ENCODE peak calls at places on chromosomes 16 and 17, in five cellular contexts. A is H1, P is GM12878, D is HepG2, H is HEK293T. M is an unnamed sample.

GRCh38 chr17:7042507-7043194 is 1.2 kb downstream of the SLC16A11 start:
- DNase-seq in A (no peak), P (no peak), H (no peak), D (no peak), M (no peak)

GRCh38 chr16:77834600-77834963 is 46.2 kb downstream of the VAT1L start:
- DNase-seq in A (no peak), D (no peak), P (no peak), H (no peak), M (no peak)

GRCh38 chr17:10745231-10745630 is 15.4 kb upstream of the TMEM220 start:
- DNase-seq in P (no peak), D (no peak), H (no peak), A (no peak), M (no peak)

GRCh38 chr17:49190932-49191331 is 19.4 kb downstream of the GNGT2 start:
- DNase-seq in P (no peak), A (no peak), D (no peak), H (no peak), M (no peak)

GRCh38 chr16:67675999-67676398 is 9.4 kb downstream of the C16orf86 start:
- DNase-seq in H (no peak), P (no peak), A (no peak), D (no peak), M (no peak)

GRCh38 chr17:7290166-7290565 is 4.3 kb downstream of the YBX2 start:
- DNase-seq in A (no peak), P (no peak), H (no peak), D (no peak), M (no peak)

GRCh38 chr17:72560303-72561247 is 439.8 kb downstream of the SOX9 start:
- DNase-seq in H (peak), P (no peak), A (no peak), D (peak), M (no peak)

GRCh38 chr16:46790599-46791270 is 40.2 kb downstream of the C16orf87 start:
- DNase-seq in D (peak), H (no peak), P (no peak), A (no peak), M (no peak)

GRCh38 chr17:11981862-11982261 is 15.4 kb downstream of the ZNF18 start:
- DNase-seq in D (no peak), A (no peak), H (no peak), P (no peak), M (peak)

GRCh38 chr16:732332-732731 is 5.4 kb downstream of the HAGHL start:
- DNase-seq in A (no peak), H (no peak), D (no peak), P (no peak), M (no peak)

GRCh38 chr16:77434365-77435239 is at the start of gene ADAMTS18:
- DNase-seq in D (no peak), P (no peak), H (peak), A (no peak), M (no peak)

GRCh38 chr16:56615353-56615752 is 7.0 kb downstream of the MT2A start:
- DNase-seq in D (no peak), H (no peak), P (no peak), A (no peak), M (no peak)

GRCh38 chr17:4566785-4567184 is 6.4 kb upstream of the GGT6 start:
- DNase-seq in A (no peak), H (peak), P (no peak), D (peak), M (peak)

GRCh38 chr16:23424292-23424958 is 28.6 kb downstream of the COG7 start:
- DNase-seq in D (no peak), P (no peak), H (no peak), A (no peak), M (no peak)

GRCh38 chr17:47278561-47278960 is 24.9 kb downstream of the ITGB3 start:
- DNase-seq in D (no peak), H (no peak), P (no peak), A (no peak), M (no peak)

GRCh38 chr16:6492742-6493141 is 839.9 kb upstream of the RBFOX1 start:
- DNase-seq in P (no peak), A (no peak), D (no peak), H (no peak), M (no peak)

GRCh38 chr16:57235128-57236092 is 9.6 kb upstream of the ARL2BP start:
- DNase-seq in A (no peak), H (no peak), P (no peak), D (peak), M (no peak)

GRCh38 chr16:88920618-88921602 is 54.5 kb upstream of the PABPN1L start:
- DNase-seq in H (no peak), D (no peak), P (no peak), A (no peak), M (no peak)

GRCh38 chr16:86018487-86018886 is 119.5 kb downstream of the IRF8 start:
- DNase-seq in H (no peak), P (no peak), D (no peak), A (no peak), M (no peak)

DNA sequence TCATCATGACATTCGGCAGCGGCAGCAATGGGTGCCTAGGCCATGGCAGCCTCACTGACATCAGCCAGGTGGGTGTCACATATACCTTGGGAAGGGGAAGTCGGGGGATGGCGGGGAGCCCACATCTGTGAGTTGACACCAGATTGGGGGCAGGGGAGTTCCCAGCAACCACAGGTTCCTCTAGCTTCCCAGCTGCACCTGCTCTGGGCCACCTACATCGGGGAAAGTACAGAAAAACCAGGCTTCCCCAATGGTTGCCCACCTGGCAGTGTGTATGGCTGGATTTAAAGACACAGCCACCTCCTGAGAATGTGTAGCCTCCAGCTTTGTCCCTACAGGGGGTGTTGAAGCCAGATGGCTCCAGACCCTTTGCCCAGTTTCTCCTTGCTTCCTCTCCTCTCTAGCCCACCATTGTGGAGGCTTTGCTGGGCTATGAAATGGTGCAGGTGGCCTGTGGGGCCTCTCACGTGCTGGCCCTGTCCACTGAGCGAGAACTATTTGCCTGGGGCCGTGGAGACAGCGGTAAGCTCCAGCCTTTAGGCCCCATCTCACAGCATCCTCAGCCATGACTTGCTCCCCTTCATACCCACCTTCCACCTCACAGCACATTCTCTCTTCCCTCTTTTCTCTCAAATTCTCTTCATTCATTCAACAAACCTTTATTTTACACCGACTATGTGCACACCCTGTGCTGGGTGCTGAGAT is 5.0 kb upstream of the TRAF4 start:
- DNase-seq in P (peak), A (no peak), D (no peak), H (no peak), M (no peak)
- TF ChIP-seq SUZ12 in P (no peak), A (no peak), D (no peak), H (no peak), M (no peak)

GRCh38 chr16:48323783-48324775 is 61.1 kb downstream of the SIAH1 start:
- DNase-seq in H (no peak), P (no peak), D (no peak), A (no peak), M (no peak)

GRCh38 chr16:48321307-48322036 is 63.7 kb downstream of the SIAH1 start:
- DNase-seq in D (no peak), P (no peak), H (no peak), A (no peak), M (no peak)

GRCh38 chr16:48317614-48318013 is 67.6 kb downstream of the SIAH1 start:
- DNase-seq in A (no peak), H (no peak), D (no peak), P (no peak), M (no peak)

DNA sequence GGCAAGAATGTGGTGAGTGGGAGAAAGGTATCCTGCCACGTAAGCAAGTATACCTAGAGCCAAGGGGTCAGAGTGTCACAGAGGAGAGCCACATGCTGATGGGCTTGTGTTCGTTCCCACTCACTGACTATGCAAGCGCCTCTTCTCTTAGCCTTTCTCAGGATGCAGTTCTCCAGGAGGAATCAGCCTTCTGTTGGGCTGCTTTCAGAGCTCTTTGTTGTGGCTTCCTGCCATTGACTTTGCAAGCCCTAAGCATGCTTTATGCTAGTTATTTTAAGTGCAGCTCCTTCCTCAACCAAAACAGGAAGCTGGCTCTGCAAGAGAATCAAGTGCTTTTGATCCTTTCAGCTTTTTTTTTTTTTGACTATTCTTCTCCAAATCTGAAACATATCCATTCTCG is 66.6 kb downstream of the SIAH1 start:
- DNase-seq in P (peak), D (no peak), H (no peak), A (peak), M (peak)
- TF ChIP-seq SUZ12 in P (no peak), D (no peak), H (no peak), A (no peak), M (no peak)

GRCh38 chr17:1399366-1399678 is 700 bp downstream of the YWHAE start:
- DNase-seq in D (no peak), P (no peak), A (no peak), H (peak), M (no peak)
- TF ChIP-seq SUZ12 in D (no peak), P (no peak), A (no peak), H (no peak), M (no peak)

GRCh38 chr16:84144301-84144858 is 597 bp downstream of the HSDL1 start:
- DNase-seq in H (no peak), D (no peak), P (no peak), A (no peak), M (no peak)

GRCh38 chr16:84141143-84141670 is 3.8 kb downstream of the HSDL1 start:
- DNase-seq in A (no peak), P (no peak), H (no peak), D (peak), M (no peak)

GRCh38 chr16:84144859-84145639 is at the start of the genes DNAAF1 and HSDL1:
- DNase-seq in P (peak), A (peak), H (peak), D (peak), M (peak)

GRCh38 chr16:84143081-84143480 is 1.9 kb downstream of the HSDL1 start:
- DNase-seq in D (no peak), P (no peak), H (no peak), A (no peak), M (no peak)

GRCh38 chr16:84143784-84144199 is 1.2 kb downstream of the HSDL1 start:
- DNase-seq in A (no peak), H (no peak), D (no peak), P (no peak), M (no peak)
- TF ChIP-seq SUZ12 in A (no peak), H (no peak), D (no peak), P (no peak), M (no peak)

DNA sequence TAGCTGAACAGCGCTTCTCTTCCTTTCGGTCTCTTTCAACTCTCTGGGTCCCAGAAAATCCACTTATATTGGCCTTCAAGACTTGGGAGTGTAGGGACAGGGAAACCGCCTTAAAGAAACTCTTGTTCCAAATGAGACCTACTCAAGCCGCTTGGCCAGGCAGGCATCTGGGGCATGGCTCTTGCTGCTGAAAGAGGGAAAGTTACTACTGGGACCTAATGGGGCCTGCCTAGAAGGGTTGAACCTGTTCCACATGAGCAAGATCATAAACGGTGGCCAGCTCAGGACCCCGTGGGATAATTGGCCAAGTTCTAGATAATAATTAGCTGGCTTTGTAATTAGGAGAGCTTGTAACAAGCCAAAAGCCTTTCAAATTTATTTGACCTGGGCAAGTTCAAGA is 13.2 kb downstream of the CDH1 start:
- DNase-seq in D (no peak), A (no peak), P (no peak), H (no peak), M (no peak)
- TF ChIP-seq SUZ12 in D (no peak), A (no peak), P (no peak), H (no peak), M (no peak)